ENCODE peak calls at places on chromosome 16, in seven cellular contexts. L, B, Z, T, J, D and F are unnamed samples.

GRCh38 chr16:15451098-15451731 is 16.8 kb downstream of the BMERB1 start:
- DNase-seq in L (no peak), B (no peak), Z (no peak), T (no peak), J (no peak), D (no peak), F (no peak)

GRCh38 chr16:4513881-4514280 is 24.7 kb downstream of the CDIP1 start:
- DNase-seq in L (no peak), B (no peak), Z (no peak), T (no peak), J (no peak), D (no peak), F (peak)

GRCh38 chr16:26546573-26546972 is 520.2 kb upstream of the C16orf82 start:
- DNase-seq in L (no peak), B (no peak), Z (no peak), T (no peak), J (no peak), D (no peak), F (no peak)

GRCh38 chr16:65116818-65117430 is 4.9 kb downstream of the CDH11 start:
- DNase-seq in L (no peak), B (no peak), Z (no peak), T (no peak), J (no peak), D (no peak), F (no peak)

GRCh38 chr16:46972971-46973456 is 460 bp downstream of the DNAJA2 start:
- DNase-seq in L (no peak), B (no peak), Z (peak), T (no peak), J (peak), D (peak), F (peak)

GRCh38 chr16:31440511-31441184 is 1.9 kb downstream of the ZNF843 start:
- DNase-seq in L (no peak), B (no peak), Z (no peak), T (no peak), J (no peak), D (no peak), F (no peak)

GRCh38 chr16:67571981-67572431 is 9.7 kb downstream of the CTCF start:
- DNase-seq in L (no peak), B (no peak), Z (no peak), T (no peak), J (no peak), D (peak), F (no peak)

GRCh38 chr16:52812945-52813556 is 239.6 kb downstream of the CHD9NB start:
- DNase-seq in L (no peak), B (no peak), Z (no peak), T (no peak), J (no peak), D (peak), F (no peak)

GRCh38 chr16:89495121-89495520 is 4.8 kb upstream of the ANKRD11 start:
- DNase-seq in L (no peak), B (no peak), Z (no peak), T (no peak), J (no peak), D (peak), F (no peak)

GRCh38 chr16:85515830-85516397 is 97.2 kb upstream of the GSE1 start:
- DNase-seq in L (no peak), B (no peak), Z (no peak), T (no peak), J (no peak), D (no peak), F (no peak)

GRCh38 chr16:81318711-81319110 is 3.9 kb downstream of the GAN start:
- DNase-seq in L (no peak), B (no peak), Z (no peak), T (no peak), J (no peak), D (no peak), F (no peak)

GRCh38 chr16:4021070-4021779 is 95.0 kb downstream of the ADCY9 start:
- DNase-seq in L (no peak), B (no peak), Z (no peak), T (peak), J (no peak), D (no peak), F (no peak)

GRCh38 chr16:10297341-10298006 is 88.4 kb upstream of the ATF7IP2 start:
- DNase-seq in L (no peak), B (no peak), Z (no peak), T (no peak), J (peak), D (no peak), F (peak)

GRCh38 chr16:53069772-53070171 is 15.0 kb downstream of the CHD9 start:
- DNase-seq in L (no peak), B (no peak), Z (no peak), T (no peak), J (no peak), D (no peak), F (no peak)

GRCh38 chr16:8595783-8596182 is 5.5 kb upstream of the TMEM114 start:
- DNase-seq in L (no peak), B (no peak), Z (no peak), T (no peak), J (no peak), D (no peak), F (no peak)

GRCh38 chr16:55711959-55712876 is 56.4 kb downstream of the SLC6A2 start:
- DNase-seq in L (no peak), B (peak), Z (peak), T (peak), J (peak), D (peak), F (no peak)

GRCh38 chr16:2296662-2297505 is 29.0 kb upstream of the RNPS1 start:
- DNase-seq in L (no peak), B (no peak), Z (no peak), T (peak), J (peak), D (peak), F (no peak)

GRCh38 chr16:85524630-85525463 is 88.3 kb upstream of the GSE1 start:
- DNase-seq in L (no peak), B (no peak), Z (peak), T (peak), J (no peak), D (peak), F (peak)

GRCh38 chr16:28905229-28905754 is 19.7 kb downstream of the RABEP2 start:
- DNase-seq in L (no peak), B (no peak), Z (no peak), T (no peak), J (no peak), D (no peak), F (no peak)

GRCh38 chr16:54431041-54431996 is 144.7 kb upstream of the IRX3 start:
- DNase-seq in L (no peak), B (no peak), Z (no peak), T (no peak), J (no peak), D (peak), F (no peak)

GRCh38 chr16:62035115-62036092 is 834 bp downstream of the CDH8 start:
- DNase-seq in L (no peak), B (no peak), Z (peak), T (no peak), J (no peak), D (no peak), F (peak)

GRCh38 chr16:84088695-84089395 is 27.9 kb downstream of the MBTPS1 start:
- DNase-seq in L (no peak), B (no peak), Z (peak), T (no peak), J (peak), D (no peak), F (peak)

GRCh38 chr16:46920402-46921068 is 36.4 kb downstream of the GPT2 start:
- DNase-seq in L (no peak), B (no peak), Z (no peak), T (no peak), J (no peak), D (no peak), F (no peak)

GRCh38 chr16:8847623-8848022 is 21.2 kb downstream of the CARHSP1 start:
- DNase-seq in L (no peak), B (no peak), Z (no peak), T (no peak), J (no peak), D (no peak), F (peak)

GRCh38 chr16:67666032-67666537 is 465 bp downstream of the ENKD1 start:
- DNase-seq in L (no peak), B (no peak), Z (peak), T (peak), J (no peak), D (peak), F (peak)

GRCh38 chr16:48082516-48082915 is 73.3 kb downstream of the ABCC12 start:
- DNase-seq in L (no peak), B (no peak), Z (no peak), T (no peak), J (no peak), D (peak), F (no peak)

GRCh38 chr16:49910761-49911160 is 54.8 kb upstream of the ZNF423 start:
- DNase-seq in L (no peak), B (no peak), Z (no peak), T (no peak), J (no peak), D (no peak), F (no peak)

GRCh38 chr16:22427556-22427955 is 53.1 kb upstream of the CDR2 start:
- DNase-seq in L (no peak), B (no peak), Z (no peak), T (no peak), J (no peak), D (no peak), F (no peak)

GRCh38 chr16:4511441-4512082 is 27.0 kb downstream of the CDIP1 start:
- DNase-seq in L (no peak), B (no peak), Z (peak), T (peak), J (peak), D (peak), F (peak)

GRCh38 chr16:56203052-56203451 is 11.8 kb downstream of the GNAO1 start:
- DNase-seq in L (no peak), B (no peak), Z (peak), T (no peak), J (peak), D (peak), F (no peak)